ENCODE peak calls at places on chromosomes 5 and 9, in six cellular contexts. U is IMR-90, P is mesendoderm, J is trophoblast cell, V is H9, O is mesenchymal stem cell. X is an unnamed sample.

GRCh38 chr5:43075319-43076293 is 35.5 kb upstream of the ANXA2R start:
- DNase-seq in J (no peak), O (peak; percentile 62), V (no peak), P (no peak), U (no peak), X (no peak)

GRCh38 chr9:109086221-109086620 is 33.5 kb downstream of the TMEM245 start:
- DNase-seq in U (peak; percentile 68), O (peak; percentile 58), P (no peak), V (no peak), J (peak; percentile 20), X (no peak)

GRCh38 chr5:159208508-159209437 is 580 bp downstream of the RNF145 start:
- DNase-seq in P (peak; percentile 86), O (peak; percentile 50), J (peak; percentile 3), V (peak; percentile 58), U (peak; percentile 28), X (peak; percentile 46)

GRCh38 chr5:170508660-170509322 is 5.0 kb downstream of the KCNIP1 start:
- DNase-seq in O (no peak), V (no peak), P (peak; percentile 30), U (no peak), J (no peak), X (no peak)

GRCh38 chr5:168219515-168220410 is 71.7 kb upstream of the WWC1 start:
- DNase-seq in P (peak; percentile 89), V (peak; percentile 62), U (peak; percentile 63), O (peak; percentile 81), J (peak; percentile 66), X (peak; percentile 83)

GRCh38 chr9:135566552-135566951 is 5.0 kb downstream of the PAEP start:
- DNase-seq in J (no peak), P (no peak), V (no peak), O (no peak), U (no peak), X (no peak)

GRCh38 chr9:94801685-94802084 is 75.2 kb downstream of the AOPEP start:
- DNase-seq in O (peak; percentile 82), J (peak; percentile 54), V (no peak), P (no peak), U (peak; percentile 58), X (no peak)

GRCh38 chr5:59069438-59070079 is 486.7 kb downstream of the RAB3C start:
- DNase-seq in U (peak; percentile 98), O (peak; percentile 98), P (peak; percentile 46), V (no peak), J (no peak), X (peak; percentile 8)

GRCh38 chr9:87887151-87887505 is 4.5 kb downstream of the SPATA31E1 start:
- DNase-seq in U (no peak), V (no peak), P (no peak), J (no peak), O (no peak), X (no peak)

GRCh38 chr5:145838276-145838675 is 3.1 kb upstream of the PRELID2 start:
- DNase-seq in V (no peak), U (no peak), P (peak; percentile 80), O (no peak), J (no peak), X (no peak)

GRCh38 chr9:69056416-69056815 is 20.9 kb downstream of the FXN start:
- DNase-seq in J (no peak), O (no peak), U (no peak), P (no peak), V (no peak), X (no peak)

GRCh38 chr5:73188764-73189521 is 15.9 kb downstream of the TMEM174 start:
- DNase-seq in J (no peak), P (peak; percentile 62), U (peak; percentile 66), O (no peak), V (peak; percentile 39), X (no peak)

GRCh38 chr5:110048508-110048907 is 358.8 kb downstream of the MAN2A1 start:
- DNase-seq in U (no peak), V (no peak), P (peak; percentile 46), J (peak; percentile 10), O (no peak), X (no peak)

GRCh38 chr5:93296338-93296737 is 284.7 kb downstream of the NR2F1-AS1 start:
- DNase-seq in U (peak; percentile 17), V (no peak), O (no peak), P (no peak), J (no peak), X (no peak)

GRCh38 chr5:148791334-148791667 is 35.1 kb upstream of the ADRB2 start:
- DNase-seq in O (peak; percentile 65), U (peak; percentile 84), P (no peak), V (no peak), J (no peak), X (no peak)

GRCh38 chr5:79963261-79963977 is 27.6 kb downstream of the MTX3 start:
- DNase-seq in J (no peak), V (no peak), P (no peak), O (no peak), U (peak; percentile 10), X (no peak)

GRCh38 chr9:118650407-118650806 is 718.8 kb downstream of the BRINP1 start:
- DNase-seq in P (no peak), O (no peak), J (no peak), V (no peak), U (no peak), X (no peak)

DNA sequence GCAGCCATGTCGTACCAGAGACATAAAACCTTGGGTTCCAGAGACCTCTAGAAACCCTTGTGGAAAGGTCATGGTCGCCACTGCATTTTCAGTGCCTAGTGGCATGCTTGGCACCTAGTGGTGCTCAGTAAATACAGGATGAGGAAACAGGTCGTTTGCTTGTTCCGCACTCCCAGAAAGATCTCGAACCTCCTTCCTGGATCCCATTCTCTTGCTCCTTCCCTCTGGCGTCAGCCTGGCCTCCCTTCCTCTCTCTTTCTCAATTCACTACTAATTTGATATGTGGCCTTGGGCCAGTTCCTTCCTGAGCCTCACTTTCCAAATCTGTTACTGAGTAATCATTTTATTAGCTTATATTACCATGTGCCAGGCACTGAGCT is 4.4 kb downstream of the NDST1 start:
- DNase-seq in J (no peak), O (no peak), V (no peak), U (no peak), P (no peak), X (no peak)
- H3K79me1 ChIP-seq in J (no peaks in the 10 kb centered on the region), O (no peaks in the 10 kb centered on the region), V (peaks cover 2% of the 10 kb centered on the region), U (peaks cover 95% of the 10 kb centered on the region), P (peaks cover 40% of the 10 kb centered on the region), X (peaks cover 22% of the 10 kb centered on the region)

GRCh38 chr9:128127990-128128835 is 684 bp upstream of the PTGES2 start:
- DNase-seq in U (peak; percentile 89), J (peak; percentile 76), P (peak; percentile 97), O (peak; percentile 94), V (peak; percentile 88), X (peak; percentile 91)

GRCh38 chr9:128127568-128127989 is at the start of gene PTGES2:
- DNase-seq in P (peak; percentile 87), V (no peak), O (peak; percentile 91), J (peak; percentile 82), U (peak; percentile 78), X (peak; percentile 76)

GRCh38 chr9:128124873-128125574 is 2.5 kb downstream of the PTGES2 start:
- DNase-seq in O (peak; percentile 56), V (peak; percentile 88), P (peak; percentile 86), U (peak; percentile 45), J (no peak), X (peak; percentile 56)

GRCh38 chr9:128125575-128126354 is 1.8 kb downstream of the PTGES2 start:
- DNase-seq in J (no peak), O (no peak), V (no peak), U (no peak), P (no peak), X (no peak)

DNA sequence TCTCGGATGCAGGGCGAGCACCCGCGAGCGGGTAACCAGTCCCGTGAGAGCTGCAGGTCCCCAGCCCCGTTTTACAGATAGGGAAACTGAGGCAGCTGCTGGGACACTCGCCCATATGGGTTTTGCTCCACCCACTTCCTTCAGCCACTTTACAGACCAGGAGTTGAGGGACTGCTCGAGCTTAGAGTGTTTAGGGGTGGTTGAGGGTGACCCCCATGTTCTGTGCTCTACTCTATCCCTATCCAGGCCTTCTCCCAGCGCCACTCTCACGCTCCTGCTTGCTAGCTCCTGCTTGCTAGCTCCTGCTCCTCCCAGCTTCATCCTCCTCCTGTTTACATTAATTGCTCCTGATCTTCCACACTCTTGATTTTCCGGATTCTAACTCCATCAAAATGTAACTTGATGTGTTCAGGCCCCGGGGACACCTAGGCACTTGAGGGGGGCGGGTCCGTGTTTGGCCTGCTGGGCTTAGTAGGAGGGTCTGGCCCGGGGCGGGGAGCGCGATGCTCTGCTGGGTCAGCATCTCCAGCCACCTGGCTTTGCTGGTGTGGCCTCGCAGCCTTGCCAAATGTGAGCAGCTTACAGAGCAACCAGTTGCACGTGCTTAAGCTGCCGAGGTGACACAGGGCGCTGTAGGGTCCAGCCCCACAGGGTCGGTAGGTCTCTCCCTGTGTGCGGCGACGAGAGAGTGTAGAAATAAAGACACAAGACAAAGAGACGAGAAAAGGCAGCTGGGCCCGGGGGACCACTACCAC is 1.5 kb upstream of the PTGES2 start:
- DNase-seq in V (no peak), J (no peak), P (no peak), U (no peak), O (no peak), X (no peak)
- H3K4me1 ChIP-seq in V (no peaks in the 10 kb centered on the region), J (peaks cover 13% of the 10 kb centered on the region), P (no peaks in the 10 kb centered on the region), U (peaks cover 10% of the 10 kb centered on the region), O (peaks cover 39% of the 10 kb centered on the region), X (peaks cover 5% of the 10 kb centered on the region)

GRCh38 chr5:139654464-139654863 is 6.3 kb downstream of the CXXC5 start:
- DNase-seq in U (no peak), O (no peak), P (no peak), V (no peak), J (no peak), X (no peak)
- H3K79me1 ChIP-seq in U (peaks cover 91% of the 10 kb centered on the region), O (no peaks in the 10 kb centered on the region), P (peaks cover 10% of the 10 kb centered on the region), V (peaks cover 19% of the 10 kb centered on the region), J (peaks cover 59% of the 10 kb centered on the region), X (peaks cover 19% of the 10 kb centered on the region)

GRCh38 chr5:85823462-85824426 is 794.0 kb upstream of the COX7C start:
- DNase-seq in J (peak; percentile 16), V (no peak), O (no peak), P (peak; percentile 5), U (no peak), X (no peak)
- H3K4me1 ChIP-seq in J (peaks cover 1% of the 10 kb centered on the region), V (no peaks in the 10 kb centered on the region), O (no peaks in the 10 kb centered on the region), P (no peaks in the 10 kb centered on the region), U (no peaks in the 10 kb centered on the region), X (no peaks in the 10 kb centered on the region)

GRCh38 chr9:127971357-127972315 is 9.2 kb downstream of the EEIG1 start:
- DNase-seq in O (peak; percentile 35), P (peak; percentile 58), U (no peak), V (no peak), J (no peak), X (no peak)
- H3K79me1 ChIP-seq in O (peaks cover 61% of the 10 kb centered on the region), P (peaks cover 48% of the 10 kb centered on the region), U (peaks cover 91% of the 10 kb centered on the region), V (peaks cover 12% of the 10 kb centered on the region), J (peaks cover 6% of the 10 kb centered on the region), X (peaks cover 32% of the 10 kb centered on the region)

DNA sequence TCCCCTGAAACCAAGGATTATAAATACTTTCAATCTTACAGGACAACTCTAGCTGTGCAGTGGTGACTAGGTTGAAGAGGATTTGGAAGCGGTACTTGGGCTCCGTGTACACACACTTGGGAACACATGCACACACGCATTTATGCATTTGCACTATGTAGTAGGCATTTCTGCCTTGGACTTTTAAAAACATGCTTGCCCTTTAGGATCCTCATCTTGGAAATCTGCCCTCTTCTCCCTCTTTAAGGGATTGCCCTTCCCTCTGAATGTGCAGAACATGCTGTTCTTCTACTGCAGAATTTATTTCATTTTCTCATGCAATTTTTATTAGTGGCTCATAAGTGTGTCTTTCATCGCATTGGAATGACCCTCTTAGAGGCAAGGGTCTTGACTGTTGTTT is 139.0 kb downstream of the GRIA1 start:
- DNase-seq in P (no peak), J (no peak), V (no peak), O (peak; percentile 62), U (no peak), X (no peak)
- H3K4me1 ChIP-seq in P (peaks cover 16% of the 10 kb centered on the region), J (peaks cover 2% of the 10 kb centered on the region), V (peaks cover 14% of the 10 kb centered on the region), O (peaks cover 4% of the 10 kb centered on the region), U (peaks cover 8% of the 10 kb centered on the region), X (peaks cover 27% of the 10 kb centered on the region)

X was measured in neuronal stem cell.